ENCODE peak calls at places on chromosomes 3 and 15, in four cellular contexts. F, R, A and I are unnamed samples.

GRCh38 chr15:48415036-48415886 is 84.0 kb downstream of the DUT start:
- DNase-seq in R (no peak), F (no peak), A (no peak), I (no peak)

GRCh38 chr3:39524107-39524506 is 56.6 kb downstream of the MOBP start:
- DNase-seq in A (no peak), R (peak; percentile 17), F (no peak), I (no peak)

GRCh38 chr15:88912500-88912921 is 668 bp downstream of the MFGE8 start:
- DNase-seq in A (no peak), R (peak; percentile 46), F (no peak), I (peak; percentile 64)

GRCh38 chr15:75640483-75641175 is 605 bp upstream of the IMP3 start:
- DNase-seq in A (peak; percentile 52), F (no peak), R (no peak), I (peak; percentile 62)

GRCh38 chr3:62261800-62262199 is 111.5 kb downstream of the FEZF2 start:
- DNase-seq in A (no peak), R (no peak), F (no peak), I (no peak)

GRCh38 chr3:189588818-189589569 is 42.2 kb upstream of the TP63 start:
- DNase-seq in R (no peak), F (no peak), A (no peak), I (no peak)

GRCh38 chr3:139204756-139205155 is 139.1 kb upstream of the MRPS22 start:
- DNase-seq in R (no peak), A (no peak), F (no peak), I (no peak)

GRCh38 chr3:55626284-55626675 is 139.2 kb upstream of the WNT5A start:
- DNase-seq in F (no peak), R (no peak), A (no peak), I (no peak)

GRCh38 chr3:143559291-143559690 is 289.0 kb downstream of the SLC9A9 start:
- DNase-seq in F (no peak), A (no peak), R (no peak), I (no peak)

GRCh38 chr3:117547956-117548550 is 838.5 kb downstream of the TUSC7 start:
- DNase-seq in F (no peak), A (no peak), R (no peak), I (no peak)

GRCh38 chr3:3707858-3708768 is 91.1 kb upstream of the LRRN1 start:
- DNase-seq in R (no peak), A (no peak), F (no peak), I (no peak)

GRCh38 chr15:89362203-89363101 is 27.8 kb upstream of the POLG start:
- DNase-seq in F (peak; percentile 55), R (peak; percentile 35), A (no peak), I (peak; percentile 93)

GRCh38 chr3:193930247-193930646 is 205.7 kb upstream of the HES1 start:
- DNase-seq in R (no peak), F (no peak), A (no peak), I (no peak)

GRCh38 chr3:119580148-119580760 is 962 bp downstream of the ADPRH start:
- DNase-seq in A (no peak), R (no peak), F (peak; percentile 54), I (peak; percentile 22)

GRCh38 chr3:188792788-188793187 is 379.0 kb upstream of the TPRG1 start:
- DNase-seq in F (peak; percentile 53), R (no peak), A (no peak), I (peak; percentile 18)

GRCh38 chr3:124784686-124785382 is 54.6 kb downstream of the UMPS start:
- DNase-seq in R (no peak), F (no peak), A (peak; percentile 90), I (no peak)

GRCh38 chr3:70138606-70139005 is 139.1 kb downstream of the SAMMSON start:
- DNase-seq in F (no peak), A (no peak), R (no peak), I (no peak)

GRCh38 chr15:38398134-38398533 is 55.8 kb upstream of the FAM98B start:
- DNase-seq in A (no peak), R (no peak), F (no peak), I (no peak)

GRCh38 chr15:51861557-51862350 is 32.3 kb downstream of the TMOD3 start:
- DNase-seq in R (no peak), F (no peak), A (no peak), I (no peak)

GRCh38 chr15:70192041-70192440 is 94.3 kb upstream of the TLE3 start:
- DNase-seq in R (no peak), A (no peak), F (no peak), I (no peak)

GRCh38 chr3:170835346-170835745 is 34.6 kb downstream of the RPL22L1 start:
- DNase-seq in F (no peak), R (no peak), A (no peak), I (peak; percentile 61)

GRCh38 chr15:81106560-81106959 is 27.5 kb upstream of the CFAP161 start:
- DNase-seq in F (peak; percentile 56), A (peak; percentile 8), R (peak; percentile 58), I (peak; percentile 70)

GRCh38 chr3:56864090-56864489 is 62.3 kb upstream of the ARHGEF3 start:
- DNase-seq in R (no peak), F (no peak), A (peak; percentile 31), I (no peak)

GRCh38 chr3:45110185-45110833 is 35.9 kb downstream of the CDCP1 start:
- DNase-seq in R (no peak), F (no peak), A (no peak), I (no peak)

GRCh38 chr3:346186-346585 is 149.6 kb downstream of the CHL1 start:
- DNase-seq in F (no peak), A (no peak), R (no peak), I (no peak)

GRCh38 chr15:56933420-56934210 is 15.2 kb downstream of the TCF12 start:
- DNase-seq in A (no peak), F (no peak), R (no peak), I (no peak)

GRCh38 chr15:56939257-56939656 is 20.8 kb downstream of the TCF12 start:
- DNase-seq in A (no peak), R (no peak), F (no peak), I (no peak)

GRCh38 chr15:56934269-56934668 is 15.8 kb downstream of the TCF12 start:
- DNase-seq in F (no peak), A (no peak), R (peak; percentile 15), I (no peak)

GRCh38 chr15:56940388-56940787 is 21.9 kb downstream of the TCF12 start:
- DNase-seq in A (no peak), R (no peak), F (no peak), I (no peak)

GRCh38 chr15:56936929-56937328 is 18.5 kb downstream of the TCF12 start:
- DNase-seq in F (no peak), R (no peak), A (no peak), I (no peak)
- H4K20me1 ChIP-seq in F (no peaks in the 10 kb centered on the region), R (peaks cover 7% of the 10 kb centered on the region), A (no peaks in the 10 kb centered on the region), I (peaks cover 56% of the 10 kb centered on the region)

GRCh38 chr3:59451041-59451763 is 401.4 kb upstream of the CFAP20DC start:
- DNase-seq in R (no peak), F (no peak), A (peak; percentile 97), I (no peak)
- TF ChIP-seq NRF1 in R (no peak), F (no peak), A (no peak), I (no peak)

DNA sequence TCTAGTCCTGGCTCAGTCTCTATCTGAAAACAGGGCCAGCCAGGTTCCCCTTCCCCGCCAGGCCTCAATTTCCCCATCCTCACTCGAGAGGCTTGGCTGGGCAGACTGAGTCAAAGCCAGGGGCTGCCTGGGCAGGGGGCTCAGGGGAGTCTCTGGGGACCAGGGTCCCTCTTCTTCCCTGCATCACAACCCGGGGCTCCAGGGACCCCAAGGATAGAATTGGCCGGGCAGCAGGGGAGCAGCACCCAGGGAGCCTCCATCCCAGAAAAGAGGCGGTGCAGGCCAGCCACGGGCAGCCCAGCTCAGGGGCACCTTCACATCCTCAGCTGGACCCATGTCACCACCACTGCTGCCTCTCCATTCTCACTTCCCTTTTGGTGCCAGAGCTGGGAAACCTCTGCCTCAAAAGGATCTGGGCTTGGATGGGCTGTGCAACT is 13.3 kb upstream of the PLXND1 start:
- DNase-seq in A (no peak), F (no peak), R (no peak), I (no peak)
- H4K20me1 ChIP-seq in A (no peaks in the 10 kb centered on the region), F (no peaks in the 10 kb centered on the region), R (no peaks in the 10 kb centered on the region), I (no peaks in the 10 kb centered on the region)

DNA sequence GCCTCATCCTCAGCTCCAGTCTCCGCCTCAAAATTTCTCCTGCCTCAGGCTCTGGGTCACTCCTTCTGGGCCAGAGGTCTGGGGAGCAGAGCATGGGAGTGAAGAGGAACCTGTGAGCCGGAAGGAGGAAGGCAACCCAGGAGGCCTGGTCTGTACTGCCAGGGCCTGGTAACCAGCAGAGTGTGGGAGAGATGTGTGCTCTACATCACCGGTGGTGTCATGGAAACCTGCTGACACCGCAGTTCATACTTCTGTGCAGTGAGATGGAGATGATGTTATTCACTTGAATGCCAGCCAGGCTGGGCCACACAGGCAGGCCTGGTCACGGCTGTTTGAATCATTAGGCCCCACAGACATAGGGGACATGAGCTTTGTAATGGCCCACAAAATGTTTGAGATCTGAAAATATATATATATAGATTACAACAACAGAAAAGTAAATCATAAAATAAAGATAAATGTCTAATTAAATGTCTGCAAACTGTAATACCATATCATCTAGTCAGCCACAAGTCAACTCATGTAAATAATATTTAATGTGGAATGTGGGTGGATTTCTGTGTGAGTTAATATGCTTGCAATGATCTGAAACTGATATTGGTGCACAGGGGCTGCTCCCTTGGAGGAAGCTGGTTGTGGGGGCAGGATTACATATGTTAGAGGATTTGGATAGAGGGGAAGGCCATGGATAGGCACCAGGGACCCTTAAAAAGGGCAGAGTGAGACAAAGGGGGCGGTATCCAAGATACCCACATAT is 108.5 kb upstream of the PFN2 start:
- DNase-seq in F (no peak), R (no peak), A (no peak), I (peak; percentile 38)
- TF ChIP-seq NRF1 in F (no peak), R (no peak), A (no peak), I (no peak)

GRCh38 chr15:68279218-68279533 is 1.6 kb downstream of the FEM1B start:
- DNase-seq in R (no peak), F (no peak), A (no peak), I (no peak)

GRCh38 chr15:68277131-68277604 is 377 bp upstream of the FEM1B start:
- DNase-seq in R (no peak), F (no peak), A (no peak), I (peak; percentile 72)

GRCh38 chr15:68279779-68280745 is 2.5 kb downstream of the FEM1B start:
- DNase-seq in A (no peak), R (no peak), F (no peak), I (no peak)

GRCh38 chr15:68277605-68278344 is at the start of gene FEM1B:
- DNase-seq in R (peak; percentile 87), A (peak; percentile 68), F (peak; percentile 92), I (peak; percentile 93)

DNA sequence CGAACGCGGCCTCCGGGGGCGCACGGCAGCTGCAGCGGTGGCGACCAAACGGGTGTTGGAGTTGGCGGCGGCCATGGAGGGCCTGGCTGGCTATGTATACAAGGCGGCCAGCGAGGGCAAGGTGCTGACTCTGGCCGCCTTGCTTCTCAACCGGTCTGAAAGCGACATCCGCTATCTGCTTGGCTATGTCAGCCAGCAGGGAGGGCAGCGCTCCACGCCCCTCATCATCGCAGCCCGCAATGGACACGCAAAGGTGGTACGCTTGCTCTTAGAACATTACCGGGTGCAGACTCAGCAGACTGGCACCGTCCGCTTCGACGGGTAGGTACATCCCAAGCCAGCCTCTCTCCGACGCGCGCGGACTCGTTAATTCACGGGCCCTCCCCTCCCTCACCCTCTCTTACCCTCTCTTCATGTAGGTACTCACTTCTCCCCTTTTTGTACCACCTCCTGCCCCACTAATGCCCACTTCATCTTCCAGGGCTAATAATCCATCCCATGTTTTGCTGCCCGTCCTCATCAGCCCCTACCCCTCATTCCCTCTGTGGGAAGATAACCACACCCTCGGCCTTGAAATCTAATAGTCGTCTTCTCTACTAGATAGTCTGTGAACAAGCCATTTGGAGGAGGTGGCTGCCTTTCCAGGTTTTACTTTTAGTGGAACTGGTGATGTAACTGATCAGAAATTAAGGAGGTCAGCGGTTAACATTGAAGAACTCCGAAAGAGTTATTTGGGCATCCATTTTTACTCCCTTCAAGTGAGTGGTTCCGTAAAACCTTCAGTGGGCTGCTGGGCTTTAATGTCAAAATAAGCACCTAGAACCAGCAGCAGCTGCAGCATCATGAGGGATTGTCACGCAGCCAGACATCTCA is 1.0 kb downstream of the FEM1B start:
- DNase-seq in A (no peak), R (no peak), F (no peak), I (peak; percentile 53)
- H4K20me1 ChIP-seq in A (no peaks in the 10 kb centered on the region), R (peaks cover 11% of the 10 kb centered on the region), F (peaks cover 21% of the 10 kb centered on the region), I (peaks cover 52% of the 10 kb centered on the region)